ENCODE peak calls at places on chromosomes 13 and 19, in five cellular contexts. One of them, this sample, is unnamed.

GRCh38 chr19:53158119-53158656 is 665 bp downstream of the ZNF347 start:
- DNase-seq in psoas muscle: peak
- DNase-seq in NCI-H345: peak
- DNase-seq in activated naive CD8-positive, alpha-beta T cell treated with anti-CD3 and anti-CD28 coated beads for 36 hours: peak
- DNase-seq in activated effector memory CD4-positive, alpha-beta T cell treated with Interleukin-2 at 50 U/mL for 16 hours: peak
- DNase-seq in this sample: peak

GRCh38 chr19:17333611-17334413 is 843 bp downstream of the ANO8 start:
- DNase-seq in activated effector memory CD4-positive, alpha-beta T cell treated with Interleukin-2 at 50 U/mL for 16 hours: peak
- DNase-seq in activated naive CD8-positive, alpha-beta T cell treated with anti-CD3 and anti-CD28 coated beads for 36 hours: peak
- DNase-seq in NCI-H345: no peak
- DNase-seq in psoas muscle: no peak
- DNase-seq in this sample: no peak

GRCh38 chr13:75754936-75755335 is 118.8 kb downstream of the LMO7 start:
- DNase-seq in NCI-H345: no peak
- DNase-seq in activated effector memory CD4-positive, alpha-beta T cell treated with Interleukin-2 at 50 U/mL for 16 hours: no peak
- DNase-seq in activated naive CD8-positive, alpha-beta T cell treated with anti-CD3 and anti-CD28 coated beads for 36 hours: no peak
- DNase-seq in psoas muscle: no peak
- DNase-seq in this sample: no peak

GRCh38 chr19:54574527-54575056 is 1.0 kb downstream of the LILRA2 start:
- DNase-seq in NCI-H345: no peak
- DNase-seq in psoas muscle: no peak
- DNase-seq in activated effector memory CD4-positive, alpha-beta T cell treated with Interleukin-2 at 50 U/mL for 16 hours: no peak
- DNase-seq in activated naive CD8-positive, alpha-beta T cell treated with anti-CD3 and anti-CD28 coated beads for 36 hours: no peak
- DNase-seq in this sample: no peak

GRCh38 chr19:45016388-45017314 is 15.4 kb downstream of the RELB start:
- DNase-seq in activated effector memory CD4-positive, alpha-beta T cell treated with Interleukin-2 at 50 U/mL for 16 hours: peak
- DNase-seq in NCI-H345: peak
- DNase-seq in psoas muscle: peak
- DNase-seq in activated naive CD8-positive, alpha-beta T cell treated with anti-CD3 and anti-CD28 coated beads for 36 hours: peak
- DNase-seq in this sample: peak

GRCh38 chr13:32902898-32903297 is 113.3 kb upstream of the KL start:
- DNase-seq in psoas muscle: peak
- DNase-seq in NCI-H345: no peak
- DNase-seq in activated effector memory CD4-positive, alpha-beta T cell treated with Interleukin-2 at 50 U/mL for 16 hours: no peak
- DNase-seq in activated naive CD8-positive, alpha-beta T cell treated with anti-CD3 and anti-CD28 coated beads for 36 hours: no peak
- DNase-seq in this sample: peak

GRCh38 chr13:40667622-40667978 is 1.2 kb upstream of the FOXO1 start:
- DNase-seq in psoas muscle: no peak
- DNase-seq in activated naive CD8-positive, alpha-beta T cell treated with anti-CD3 and anti-CD28 coated beads for 36 hours: no peak
- DNase-seq in activated effector memory CD4-positive, alpha-beta T cell treated with Interleukin-2 at 50 U/mL for 16 hours: no peak
- DNase-seq in NCI-H345: no peak
- DNase-seq in this sample: peak

GRCh38 chr19:46426506-46427162 is 2.1 kb downstream of the PNMA8C start:
- DNase-seq in psoas muscle: peak
- DNase-seq in NCI-H345: peak
- DNase-seq in activated effector memory CD4-positive, alpha-beta T cell treated with Interleukin-2 at 50 U/mL for 16 hours: no peak
- DNase-seq in activated naive CD8-positive, alpha-beta T cell treated with anti-CD3 and anti-CD28 coated beads for 36 hours: peak
- DNase-seq in this sample: peak